ENCODE peak calls at places on chromosome 13, in four cellular contexts. O, N, B and J are unnamed samples.
A peak's percentile ranks its signal among the peaks of the same experiment; 100 is the strongest.

GRCh38 chr13:68976287-68976686 is 1131.3 kb upstream of the ATXN8OS start:
- DNase-seq in B (no peak), O (no peak), N (no peak), J (no peak)

GRCh38 chr13:74301200-74302063 is 167.2 kb upstream of the KLF12 start:
- DNase-seq in O (no peak), B (no peak), N (no peak), J (no peak)

GRCh38 chr13:97395437-97396136 is 38.4 kb upstream of the RAP2A start:
- DNase-seq in O (no peak), N (no peak), B (no peak), J (no peak)

GRCh38 chr13:109390391-109390790 is 396.0 kb downstream of the IRS2 start:
- DNase-seq in N (no peak), B (no peak), O (no peak), J (no peak)

GRCh38 chr13:28719227-28719562 is 425 bp upstream of the SLC46A3 start:
- DNase-seq in B (no peak), O (no peak), N (no peak), J (no peak)

GRCh38 chr13:61765181-61765742 is 349.6 kb upstream of the PCDH20 start:
- DNase-seq in N (no peak), B (no peak), O (no peak), J (no peak)

GRCh38 chr13:59651479-59651878 is 512.2 kb downstream of the DIAPH3 start:
- DNase-seq in O (no peak), N (no peak), B (no peak), J (no peak)

GRCh38 chr13:107866007-107866665 is 349.2 kb downstream of the LIG4 start:
- DNase-seq in B (no peak), N (no peak), O (peak; percentile 84), J (peak; percentile 64)

GRCh38 chr13:48908381-48909087 is 67.2 kb upstream of the FNDC3A start:
- DNase-seq in N (no peak), O (no peak), B (no peak), J (no peak)

GRCh38 chr13:98927954-98928927 is 49.6 kb downstream of the DOCK9 start:
- DNase-seq in B (no peak), N (peak; percentile 70), O (no peak), J (no peak)